ENCODE peak calls at places on chromosomes 12 and 14, in eight cellular contexts. One of them, this sample, is unnamed.

GRCh38 chr12:7642876-7643309 is 22.8 kb downstream of the APOBEC1 start:
- DNase-seq in pulmonary artery endothelial cell: no peak
- DNase-seq in GM23338: peak
- DNase-seq in B cell: no peak
- DNase-seq in T-cell: no peak
- DNase-seq in AG20443: no peak
- DNase-seq in HFF-Myc: no peak
- DNase-seq in T-helper 9 cell: no peak
- DNase-seq in this sample: no peak

GRCh38 chr14:24403294-24404013 is 4.7 kb downstream of the NYNRIN start:
- DNase-seq in B cell: no peak
- DNase-seq in T-cell: no peak
- DNase-seq in GM23338: no peak
- DNase-seq in T-helper 9 cell: no peak
- DNase-seq in HFF-Myc: no peak
- DNase-seq in AG20443: peak
- DNase-seq in pulmonary artery endothelial cell: no peak
- DNase-seq in this sample: no peak

GRCh38 chr12:15979096-15980091 is 68.3 kb downstream of the DERA start:
- DNase-seq in AG20443: peak
- DNase-seq in GM23338: peak
- DNase-seq in B cell: no peak
- DNase-seq in HFF-Myc: no peak
- DNase-seq in T-cell: no peak
- DNase-seq in pulmonary artery endothelial cell: no peak
- DNase-seq in T-helper 9 cell: no peak
- DNase-seq in this sample: no peak

GRCh38 chr12:12439636-12440035 is 82.8 kb downstream of the BORCS5 start:
- DNase-seq in pulmonary artery endothelial cell: peak
- DNase-seq in T-helper 9 cell: peak
- DNase-seq in HFF-Myc: no peak
- DNase-seq in T-cell: peak
- DNase-seq in GM23338: no peak
- DNase-seq in AG20443: peak
- DNase-seq in B cell: no peak
- DNase-seq in this sample: no peak

GRCh38 chr14:60632257-60632656 is 17.0 kb downstream of the SIX1 start:
- DNase-seq in AG20443: no peak
- DNase-seq in GM23338: no peak
- DNase-seq in T-cell: no peak
- DNase-seq in T-helper 9 cell: no peak
- DNase-seq in HFF-Myc: no peak
- DNase-seq in B cell: no peak
- DNase-seq in pulmonary artery endothelial cell: no peak
- DNase-seq in this sample: no peak

GRCh38 chr14:24353551-24354529 is 14.0 kb upstream of the RIPK3 start:
- DNase-seq in B cell: no peak
- DNase-seq in AG20443: peak
- DNase-seq in T-cell: no peak
- DNase-seq in T-helper 9 cell: no peak
- DNase-seq in GM23338: no peak
- DNase-seq in pulmonary artery endothelial cell: no peak
- DNase-seq in HFF-Myc: peak
- DNase-seq in this sample: no peak

GRCh38 chr12:11980133-11980532 is 90.6 kb upstream of the BCL2L14 start:
- DNase-seq in B cell: no peak
- DNase-seq in AG20443: no peak
- DNase-seq in HFF-Myc: no peak
- DNase-seq in T-helper 9 cell: no peak
- DNase-seq in pulmonary artery endothelial cell: no peak
- DNase-seq in T-cell: no peak
- DNase-seq in GM23338: no peak
- DNase-seq in this sample: no peak

GRCh38 chr14:96098309-96098998 is 59.3 kb downstream of the C14orf132 start:
- DNase-seq in GM23338: peak
- DNase-seq in T-helper 9 cell: no peak
- DNase-seq in pulmonary artery endothelial cell: no peak
- DNase-seq in B cell: no peak
- DNase-seq in HFF-Myc: peak
- DNase-seq in AG20443: peak
- DNase-seq in T-cell: no peak
- DNase-seq in this sample: no peak

GRCh38 chr12:82047480-82047879 is 288.3 kb upstream of the PPFIA2 start:
- DNase-seq in B cell: no peak
- DNase-seq in HFF-Myc: no peak
- DNase-seq in T-cell: no peak
- DNase-seq in AG20443: no peak
- DNase-seq in GM23338: no peak
- DNase-seq in pulmonary artery endothelial cell: no peak
- DNase-seq in T-helper 9 cell: no peak
- DNase-seq in this sample: no peak

GRCh38 chr12:98296462-98297079 is 218.8 kb upstream of the TMPO start:
- DNase-seq in GM23338: peak
- DNase-seq in T-helper 9 cell: no peak
- DNase-seq in pulmonary artery endothelial cell: no peak
- DNase-seq in AG20443: no peak
- DNase-seq in HFF-Myc: no peak
- DNase-seq in B cell: no peak
- DNase-seq in T-cell: no peak
- DNase-seq in this sample: no peak

GRCh38 chr12:20342111-20342510 is 26.2 kb upstream of the PDE3A start:
- DNase-seq in B cell: no peak
- DNase-seq in GM23338: no peak
- DNase-seq in T-cell: no peak
- DNase-seq in T-helper 9 cell: no peak
- DNase-seq in HFF-Myc: no peak
- DNase-seq in pulmonary artery endothelial cell: no peak
- DNase-seq in AG20443: peak
- DNase-seq in this sample: no peak